ENCODE peak calls at places on chromosomes 16 and 17, in four cellular contexts. One of them, this sample, is unnamed. For H3K27me3 and H3K4me1, the result is how much of the 10 kb centered on the place peaks cover.

GRCh38 chr16:27514806-27515205 is 34.9 kb downstream of the GTF3C1 start:
- DNase-seq in GM23248: no peak
- DNase-seq in tibial nerve: no peak
- DNase-seq in prostate gland: no peak
- DNase-seq in this sample: no peak

GRCh38 chr17:59167571-59168001 is 12.0 kb downstream of the PRR11 start:
- DNase-seq in GM23248: no peak
- DNase-seq in tibial nerve: no peak
- DNase-seq in prostate gland: no peak
- DNase-seq in this sample: no peak

GRCh38 chr17:81513669-81514484 is 1.3 kb upstream of the ACTG1 start:
- DNase-seq in GM23248: peak
- DNase-seq in tibial nerve: peak
- DNase-seq in prostate gland: peak
- DNase-seq in this sample: no peak

GRCh38 chr16:11356573-11357331 is 11.5 kb downstream of the RMI2 start:
- DNase-seq in GM23248: peak
- DNase-seq in tibial nerve: peak
- DNase-seq in prostate gland: no peak
- DNase-seq in this sample: peak

GRCh38 chr16:79647586-79647985 is 47.0 kb upstream of the MAF start:
- DNase-seq in GM23248: no peak
- DNase-seq in tibial nerve: no peak
- DNase-seq in prostate gland: no peak
- DNase-seq in this sample: no peak

GRCh38 chr17:45225964-45226530 is 4.4 kb downstream of the FMNL1 start:
- DNase-seq in GM23248: no peak
- DNase-seq in tibial nerve: peak
- DNase-seq in prostate gland: no peak
- DNase-seq in this sample: peak

GRCh38 chr17:416293-417206 is 63.9 kb upstream of the RPH3AL start:
- DNase-seq in GM23248: no peak
- DNase-seq in tibial nerve: no peak
- DNase-seq in prostate gland: no peak
- DNase-seq in this sample: no peak

GRCh38 chr16:50627419-50627818 is 53.7 kb downstream of the SNX20 start:
- DNase-seq in GM23248: peak
- DNase-seq in tibial nerve: peak
- DNase-seq in prostate gland: peak
- DNase-seq in this sample: peak

GRCh38 chr17:55166506-55166905 is 98.3 kb upstream of the HLF start:
- DNase-seq in GM23248: no peak
- DNase-seq in tibial nerve: no peak
- DNase-seq in prostate gland: no peak
- DNase-seq in this sample: no peak

GRCh38 chr16:25747160-25747758 is 55.5 kb downstream of the HS3ST4 start:
- DNase-seq in GM23248: peak
- DNase-seq in tibial nerve: no peak
- DNase-seq in prostate gland: no peak
- DNase-seq in this sample: no peak

GRCh38 chr17:7686221-7687071 is 844 bp downstream of the TP53 start:
- DNase-seq in GM23248: peak
- DNase-seq in tibial nerve: peak
- DNase-seq in prostate gland: peak
- DNase-seq in this sample: peak

GRCh38 chr17:35953720-35954119 is 10.2 kb upstream of the LYZL6 start:
- DNase-seq in GM23248: no peak
- DNase-seq in tibial nerve: no peak
- DNase-seq in prostate gland: no peak
- DNase-seq in this sample: no peak

GRCh38 chr17:20174588-20175265 is 165.6 kb downstream of the SPECC1 start:
- DNase-seq in GM23248: peak
- DNase-seq in tibial nerve: no peak
- DNase-seq in prostate gland: no peak
- DNase-seq in this sample: no peak

GRCh38 chr16:9035986-9036385 is 55.5 kb upstream of the HAPSTR1 start:
- DNase-seq in GM23248: no peak
- DNase-seq in tibial nerve: no peak
- DNase-seq in prostate gland: no peak
- DNase-seq in this sample: no peak

DNA sequence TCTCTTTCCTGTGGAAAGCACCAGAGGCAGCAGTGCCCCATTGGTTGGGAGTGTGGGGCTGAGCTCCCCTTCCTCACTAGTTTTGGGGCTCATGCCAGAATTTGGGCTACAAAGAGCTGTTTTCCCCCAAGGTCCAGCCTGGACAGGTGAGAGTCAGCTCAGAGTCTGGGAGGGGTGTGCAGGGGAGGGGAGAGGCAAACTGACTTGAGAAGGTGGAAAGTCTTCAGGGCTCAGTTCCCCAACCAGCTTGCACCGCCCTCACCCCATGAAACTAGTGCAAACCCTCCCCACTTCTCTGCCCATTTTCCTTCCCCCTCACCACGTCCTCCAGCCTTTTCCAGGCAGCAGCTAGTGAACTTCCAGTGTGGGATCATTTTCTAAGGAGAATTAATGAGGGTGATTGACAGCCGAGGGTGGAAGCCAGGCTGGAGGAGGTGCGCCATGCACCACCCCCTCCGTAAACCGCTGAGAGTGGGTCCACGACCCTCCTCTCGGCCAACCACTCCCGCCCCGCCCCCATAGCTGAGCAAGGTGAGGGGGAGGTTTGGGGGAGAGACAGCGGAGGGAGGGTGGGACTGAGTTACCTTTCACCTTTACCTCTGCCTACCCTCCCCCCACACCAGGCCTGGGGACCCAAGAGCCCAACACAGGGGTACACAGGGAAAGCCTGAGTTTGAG is 6.3 kb upstream of the DLX4 start:
- DNase-seq in GM23248: no peak
- DNase-seq in tibial nerve: no peak
- DNase-seq in prostate gland: no peak
- DNase-seq in this sample: no peak
- H3K27me3 ChIP-seq in GM23248: half or more
- H3K27me3 ChIP-seq in tibial nerve: under half
- H3K27me3 ChIP-seq in prostate gland: under half
- H3K27me3 ChIP-seq in this sample: under half

GRCh38 chr17:75535871-75536270 is 10.4 kb downstream of the LLGL2 start:
- DNase-seq in GM23248: no peak
- DNase-seq in tibial nerve: no peak
- DNase-seq in prostate gland: no peak
- DNase-seq in this sample: no peak
- H3K4me1 ChIP-seq in GM23248: under half
- H3K4me1 ChIP-seq in tibial nerve: under half
- H3K4me1 ChIP-seq in prostate gland: under half
- H3K4me1 ChIP-seq in this sample: under half

GRCh38 chr17:48641541-48642058 is 15.4 kb upstream of the HOXB9 start:
- DNase-seq in GM23248: no peak
- DNase-seq in tibial nerve: no peak
- DNase-seq in prostate gland: no peak
- DNase-seq in this sample: no peak
- H3K27me3 ChIP-seq in GM23248: half or more
- H3K27me3 ChIP-seq in tibial nerve: under half
- H3K27me3 ChIP-seq in prostate gland: under half
- H3K27me3 ChIP-seq in this sample: half or more

GRCh38 chr16:69366431-69366830 is 14.8 kb upstream of the TMED6 start:
- DNase-seq in GM23248: no peak
- DNase-seq in tibial nerve: no peak
- DNase-seq in prostate gland: no peak
- DNase-seq in this sample: no peak

GRCh38 chr16:69365901-69366300 is 14.3 kb upstream of the TMED6 start:
- DNase-seq in GM23248: peak
- DNase-seq in tibial nerve: no peak
- DNase-seq in prostate gland: no peak
- DNase-seq in this sample: no peak

GRCh38 chr16:69364088-69364487 is 12.5 kb upstream of the TMED6 start:
- DNase-seq in GM23248: no peak
- DNase-seq in tibial nerve: no peak
- DNase-seq in prostate gland: no peak
- DNase-seq in this sample: no peak

GRCh38 chr16:69371564-69371963 is 14.2 kb downstream of the TERF2 start:
- DNase-seq in GM23248: no peak
- DNase-seq in tibial nerve: no peak
- DNase-seq in prostate gland: no peak
- DNase-seq in this sample: no peak

GRCh38 chr16:69367980-69368379 is 16.4 kb upstream of the TMED6 start:
- DNase-seq in GM23248: peak
- DNase-seq in tibial nerve: no peak
- DNase-seq in prostate gland: no peak
- DNase-seq in this sample: no peak
- H3K4me1 ChIP-seq in GM23248: under half
- H3K4me1 ChIP-seq in tibial nerve: under half
- H3K4me1 ChIP-seq in prostate gland: under half
- H3K4me1 ChIP-seq in this sample: under half

This sample was measured in effector memory CD4-positive, alpha-beta T cell.